ENCODE peak calls at places on chromosomes 5 and 9, in seven cellular contexts. S, H, D, Y, E, M and Z are unnamed samples.
A peak's percentile ranks its signal among the peaks of the same experiment; 100 is the strongest.

GRCh38 chr5:102901821-102902448 is 146.8 kb downstream of the PAM start:
- DNase-seq in S (no peak), H (no peak), D (no peak), Y (no peak), E (no peak), M (no peak), Z (no peak)

GRCh38 chr5:6342689-6343315 is 35.5 kb downstream of the MED10 start:
- DNase-seq in S (no peak), H (peak; percentile 100), D (no peak), Y (no peak), E (no peak), M (no peak), Z (no peak)

GRCh38 chr5:322942-323879 is 1.7 kb downstream of the AHRR start:
- DNase-seq in S (no peak), H (no peak), D (peak; percentile 28), Y (no peak), E (no peak), M (no peak), Z (no peak)

GRCh38 chr9:87359264-87359663 is 138.4 kb upstream of the DAPK1 start:
- DNase-seq in S (no peak), H (no peak), D (no peak), Y (no peak), E (no peak), M (no peak), Z (no peak)

GRCh38 chr9:98430535-98430934 is 175.1 kb upstream of the TBC1D2 start:
- DNase-seq in S (peak; percentile 64), H (no peak), D (no peak), Y (peak; percentile 30), E (no peak), M (no peak), Z (no peak)

GRCh38 chr5:39892708-39893107 is 467.9 kb upstream of the DAB2 start:
- DNase-seq in S (no peak), H (no peak), D (no peak), Y (no peak), E (no peak), M (no peak), Z (no peak)

GRCh38 chr9:112233769-112234168 is 58.7 kb upstream of the SUSD1 start:
- DNase-seq in S (no peak), H (no peak), D (no peak), Y (no peak), E (no peak), M (no peak), Z (no peak)

GRCh38 chr9:5976668-5977397 is 38.6 kb downstream of the RANBP6 start:
- DNase-seq in S (no peak), H (no peak), D (peak; percentile 19), Y (no peak), E (no peak), M (no peak), Z (no peak)

GRCh38 chr5:160492565-160492964 is 70.9 kb downstream of the PTTG1 start:
- DNase-seq in S (no peak), H (no peak), D (no peak), Y (no peak), E (no peak), M (no peak), Z (no peak)

GRCh38 chr5:60677831-60678664 is 21.9 kb downstream of the DEPDC1B start:
- DNase-seq in S (no peak), H (peak; percentile 14), D (peak; percentile 43), Y (peak; percentile 49), E (no peak), M (peak; percentile 32), Z (no peak)

GRCh38 chr9:16815042-16815441 is 55.4 kb downstream of the BNC2 start:
- DNase-seq in S (no peak), H (peak; percentile 51), D (no peak), Y (no peak), E (no peak), M (no peak), Z (no peak)

GRCh38 chr9:135971892-135972291 is 10.7 kb upstream of the UBAC1 start:
- DNase-seq in S (no peak), H (no peak), D (no peak), Y (no peak), E (peak; percentile 79), M (peak; percentile 93), Z (no peak)

GRCh38 chr5:106397700-106398099 is 1273.0 kb downstream of the EFNA5 start:
- DNase-seq in S (no peak), H (no peak), D (no peak), Y (no peak), E (no peak), M (no peak), Z (no peak)